ENCODE peak calls at places on chromosomes 7 and 10, in eight cellular contexts. K is H9; H is PC-9; A is right lobe of liver; Q is fibroblast of mammary gland; N is CD8-positive, alpha-beta T cell; O is foreskin fibroblast; W is CD4-positive, alpha-beta T cell. J is an unnamed sample.

GRCh38 chr7:78499966-78500365 is 701.4 kb downstream of the PHTF2 start:
- DNase-seq in O (no peak), A (no peak), H (no peak), W (no peak), Q (peak), N (no peak), K (no peak), J (no peak)

GRCh38 chr7:78496226-78496625 is 697.7 kb downstream of the PHTF2 start:
- DNase-seq in O (no peak), W (no peak), A (no peak), H (no peak), K (no peak), N (no peak), Q (no peak), J (no peak)

GRCh38 chr7:107890962-107891618 is at the start of gene DLD:
- DNase-seq in Q (peak), W (peak), N (peak), K (peak), A (peak), H (peak), O (peak), J (peak)

GRCh38 chr10:44261710-44262455 is 123.0 kb downstream of the CXCL12 start:
- DNase-seq in N (no peak), H (no peak), W (no peak), Q (peak), O (peak), A (no peak), K (no peak), J (no peak)

GRCh38 chr7:98193474-98194180 is 17.6 kb upstream of the BHLHA15 start:
- DNase-seq in H (no peak), O (no peak), Q (no peak), W (no peak), K (no peak), A (no peak), N (no peak), J (no peak)

GRCh38 chr7:14023838-14024237 is 34.4 kb upstream of the ETV1 start:
- DNase-seq in K (no peak), W (no peak), H (no peak), N (no peak), O (no peak), Q (no peak), A (no peak), J (no peak)

GRCh38 chr10:94288361-94289116 is 74.2 kb downstream of the NOC3L start:
- DNase-seq in N (no peak), A (no peak), K (no peak), O (no peak), Q (no peak), W (no peak), H (no peak), J (no peak)

GRCh38 chr7:75987026-75987804 is 7.2 kb downstream of the TMEM120A start:
- DNase-seq in A (peak), N (no peak), K (no peak), Q (no peak), O (no peak), W (no peak), H (no peak), J (no peak)

GRCh38 chr7:43577485-43577951 is 5.4 kb upstream of the STK17A start:
- DNase-seq in W (no peak), N (no peak), A (no peak), K (peak), O (no peak), Q (peak), H (no peak), J (no peak)

GRCh38 chr10:133442967-133443924 is 10.5 kb upstream of the SCART1 start:
- DNase-seq in H (no peak), N (no peak), W (no peak), A (no peak), K (no peak), O (no peak), Q (no peak), J (no peak)

GRCh38 chr7:952548-953441 is 1.7 kb downstream of the ADAP1 start:
- DNase-seq in O (no peak), N (no peak), A (peak), H (no peak), K (peak), Q (no peak), W (no peak), J (no peak)

GRCh38 chr7:149449897-149450296 is 11.0 kb downstream of the ZNF777 start:
- DNase-seq in W (no peak), K (no peak), A (no peak), H (no peak), N (no peak), Q (no peak), O (no peak), J (peak)

GRCh38 chr7:72183835-72184234 is 228.3 kb downstream of the CALN1 start:
- DNase-seq in H (no peak), O (no peak), A (no peak), Q (peak), K (no peak), W (no peak), N (no peak), J (no peak)

GRCh38 chr7:97272237-97272975 is 154.9 kb downstream of the SDHAF3 start:
- DNase-seq in H (no peak), N (no peak), K (no peak), A (no peak), O (no peak), W (no peak), Q (no peak), J (no peak)

GRCh38 chr10:16155761-16156322 is 281.0 kb upstream of the PTER start:
- DNase-seq in Q (no peak), O (no peak), A (no peak), N (no peak), H (no peak), W (no peak), K (peak), J (no peak)

GRCh38 chr7:127476618-127477017 is 84.1 kb upstream of the ZNF800 start:
- DNase-seq in N (no peak), H (no peak), Q (no peak), W (no peak), O (no peak), K (no peak), A (no peak), J (no peak)

GRCh38 chr10:22638863-22639262 is 75.5 kb downstream of the PIP4K2A start:
- DNase-seq in K (no peak), O (no peak), A (no peak), H (no peak), N (no peak), W (no peak), Q (no peak), J (no peak)

GRCh38 chr7:158904599-158904998 is 48.2 kb downstream of the DYNC2I1 start:
- DNase-seq in K (no peak), W (no peak), H (no peak), Q (no peak), N (no peak), O (no peak), A (no peak), J (no peak)

GRCh38 chr10:43339136-43339535 is 32.3 kb upstream of the FXYD4 start:
- DNase-seq in Q (no peak), K (no peak), W (no peak), H (no peak), A (no peak), O (no peak), N (no peak), J (no peak)

GRCh38 chr10:29412452-29413004 is 123.7 kb downstream of the LYZL1 start:
- DNase-seq in Q (peak), A (no peak), W (no peak), H (no peak), K (no peak), O (peak), N (no peak), J (no peak)

GRCh38 chr7:34449765-34450164 is 208.3 kb upstream of the NPSR1 start:
- DNase-seq in H (no peak), Q (no peak), O (no peak), N (no peak), A (no peak), K (no peak), W (no peak), J (no peak)

GRCh38 chr7:665251-665650 is 61.2 kb upstream of the DNAAF5 start:
- DNase-seq in N (no peak), H (no peak), W (no peak), Q (peak), A (no peak), O (peak), K (peak), J (no peak)

GRCh38 chr10:36325815-36326214 is 683.7 kb upstream of the FZD8 start:
- DNase-seq in N (no peak), H (no peak), W (no peak), K (no peak), A (no peak), Q (no peak), O (no peak), J (no peak)

GRCh38 chr10:24822557-24822956 is 98.9 kb upstream of the ARHGAP21 start:
- DNase-seq in Q (peak), K (no peak), W (no peak), A (no peak), H (no peak), O (no peak), N (no peak), J (no peak)

GRCh38 chr10:117374506-117375359 is 507 bp downstream of the PDZD8 start:
- DNase-seq in W (no peak), O (no peak), A (peak), K (peak), H (peak), Q (peak), N (peak), J (peak)

GRCh38 chr10:117375360-117376147 is at the start of gene PDZD8:
- DNase-seq in Q (peak), N (peak), K (peak), O (peak), W (peak), A (peak), H (peak), J (peak)

GRCh38 chr10:117370205-117370604 is 5.0 kb downstream of the PDZD8 start:
- DNase-seq in H (no peak), O (peak), K (no peak), W (no peak), A (no peak), Q (peak), N (no peak), J (no peak)

DNA sequence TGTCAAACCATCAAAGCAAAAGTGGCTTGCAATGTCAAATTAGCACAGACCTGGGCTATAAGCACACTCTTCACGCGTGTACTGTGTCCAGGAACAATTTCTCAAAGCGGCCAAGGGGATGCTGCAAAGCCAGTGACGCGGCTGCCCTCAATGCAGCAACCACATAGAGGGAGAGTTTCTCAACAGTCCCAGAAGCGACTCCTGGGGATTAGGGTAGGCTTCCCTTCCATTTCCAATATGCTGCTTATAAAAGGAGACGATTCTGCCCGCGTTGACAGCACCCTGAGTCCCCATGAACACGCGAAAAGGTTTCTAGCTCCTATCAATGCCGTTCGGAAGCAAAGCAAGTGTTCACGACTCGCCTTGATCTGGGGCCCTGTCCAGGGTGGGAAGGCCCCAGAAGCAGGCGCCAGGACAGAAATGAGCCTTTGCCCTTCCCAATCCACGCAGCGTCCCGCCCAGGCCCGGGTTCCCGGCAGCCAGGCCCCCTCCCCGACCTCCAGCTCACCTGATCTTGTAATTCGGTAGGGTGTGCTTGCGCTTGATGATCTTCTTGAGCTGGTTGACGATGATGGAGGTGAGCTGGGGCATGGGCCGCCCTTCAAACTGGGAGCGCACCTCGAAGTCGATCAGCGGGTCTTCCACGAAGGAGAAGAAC is 1.3 kb downstream of the PDZD8 start:
- DNase-seq in Q (peak), W (no peak), A (peak), O (peak), H (no peak), N (no peak), K (peak), J (no peak)
- TF ChIP-seq CTCF in Q (no peak), W (no peak), A (no peak), O (no peak), H (no peak), N (no peak), K (no peak), J (no peak)

GRCh38 chr7:38751416-38751815 is 120.2 kb upstream of the AMPH start:
- DNase-seq in A (no peak), N (no peak), K (no peak), Q (peak), W (no peak), O (no peak), H (no peak), J (no peak)

GRCh38 chr7:38746438-38746837 is 115.3 kb upstream of the AMPH start:
- DNase-seq in W (no peak), A (no peak), K (no peak), H (no peak), N (no peak), O (no peak), Q (no peak), J (no peak)

GRCh38 chr7:38753347-38753746 is 122.2 kb upstream of the AMPH start:
- DNase-seq in A (no peak), O (no peak), W (no peak), N (no peak), K (no peak), H (no peak), Q (no peak), J (no peak)

GRCh38 chr7:38744746-38745145 is 113.6 kb upstream of the AMPH start:
- DNase-seq in Q (peak), O (peak), N (no peak), K (no peak), W (no peak), H (no peak), A (no peak), J (no peak)

DNA sequence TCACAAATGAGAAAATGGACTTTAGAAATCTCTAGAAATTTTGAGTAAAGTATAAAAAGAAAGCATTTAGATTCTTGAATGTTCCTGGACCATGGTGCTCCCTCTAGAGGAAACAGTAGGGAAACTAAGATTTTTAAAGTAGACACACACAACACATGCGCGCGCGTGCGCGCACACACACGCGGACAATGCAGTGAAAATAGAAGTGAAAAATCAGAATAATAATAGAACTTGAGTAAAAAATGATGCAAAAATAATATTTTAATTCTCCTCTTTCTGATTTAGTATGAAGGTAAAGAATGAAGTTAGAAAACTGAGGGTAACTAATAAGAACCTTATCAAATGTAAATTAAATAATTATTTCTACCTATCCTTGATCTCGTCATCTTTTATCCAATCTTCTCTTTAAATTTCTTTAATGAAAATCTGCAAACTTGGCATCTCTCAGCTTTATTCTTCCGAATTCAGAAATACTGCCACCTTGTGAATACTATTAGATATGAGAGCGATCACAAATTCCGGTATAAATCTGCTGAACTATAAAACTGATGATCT is 117.0 kb upstream of the AMPH start:
- DNase-seq in A (no peak), W (no peak), H (no peak), N (no peak), O (peak), Q (peak), K (no peak), J (no peak)
- TF ChIP-seq CTCF in A (peak), W (no peak), H (peak), N (peak), O (peak), Q (peak), K (peak), J (peak)

DNA sequence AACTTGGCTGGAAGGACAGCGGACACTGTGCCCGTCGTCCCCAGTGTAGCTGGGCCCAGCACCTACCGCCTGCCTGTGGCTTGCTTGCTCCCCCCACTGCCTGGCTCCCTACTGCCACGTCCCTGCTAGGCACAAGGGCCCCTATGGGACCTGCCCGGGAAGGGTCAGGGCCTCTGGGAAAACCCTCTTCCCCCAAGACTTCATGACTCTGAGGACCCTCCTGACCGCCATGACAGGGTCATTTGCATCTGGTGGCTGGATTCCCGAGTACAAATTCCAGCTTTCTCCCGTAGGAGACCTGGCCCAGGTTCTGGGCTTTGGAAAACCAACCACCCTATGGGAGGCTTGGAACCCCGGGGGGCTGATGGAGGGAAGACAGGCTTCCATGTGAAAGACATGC is 1.4 kb upstream of the MMD2 start:
- DNase-seq in Q (no peak), N (no peak), W (no peak), A (no peak), O (no peak), K (no peak), H (no peak), J (no peak)
- TF ChIP-seq CTCF in Q (no peak), N (no peak), W (no peak), A (no peak), O (peak), K (no peak), H (no peak), J (no peak)

DNA sequence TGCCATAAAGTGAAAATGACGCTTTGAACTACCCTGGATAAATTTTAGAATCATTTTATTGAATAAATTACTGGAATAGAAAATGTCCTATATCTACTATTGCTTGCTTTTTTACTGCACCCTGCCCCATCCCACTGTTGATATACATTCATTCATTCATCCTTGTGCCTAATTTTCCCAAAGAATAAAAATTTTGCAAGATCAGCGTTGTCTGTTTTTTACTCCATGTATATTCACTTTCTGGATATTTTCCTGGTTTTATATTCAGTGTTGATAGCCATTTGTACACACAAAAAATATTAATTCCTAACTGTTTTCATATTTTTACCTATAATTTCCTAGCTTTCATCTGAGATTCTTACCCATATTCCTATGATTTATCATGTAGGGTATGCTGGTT is 262.9 kb upstream of the MAGI2 start:
- DNase-seq in O (no peak), K (no peak), H (no peak), N (no peak), Q (no peak), W (no peak), A (no peak), J (no peak)
- TF ChIP-seq CTCF in O (no peak), K (no peak), H (no peak), N (no peak), Q (no peak), W (no peak), A (no peak), J (no peak)

DNA sequence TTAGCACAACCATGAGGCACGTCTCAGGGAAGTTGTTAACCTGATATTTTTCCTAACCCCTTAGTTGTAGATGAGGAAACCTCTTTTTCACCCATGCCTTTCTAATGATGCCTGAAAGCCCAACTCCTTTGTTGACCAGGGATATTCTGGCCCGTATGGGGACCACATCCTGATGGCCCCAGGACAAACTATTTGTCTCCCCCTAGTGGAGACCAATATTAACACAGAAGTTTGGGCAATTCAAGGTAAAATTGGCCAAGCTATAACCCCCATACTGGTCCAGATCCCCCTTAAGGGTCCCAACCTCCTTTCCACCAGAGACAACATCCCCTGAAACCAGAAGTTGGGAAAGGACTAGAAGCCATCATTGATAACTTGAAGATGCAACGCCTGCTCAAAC is 893.3 kb downstream of the SORCS1 start:
- DNase-seq in H (no peak), A (no peak), O (no peak), K (no peak), N (no peak), W (no peak), Q (no peak), J (no peak)
- TF ChIP-seq CTCF in H (no peak), A (peak), O (no peak), K (peak), N (no peak), W (no peak), Q (peak), J (no peak)

GRCh38 chr7:27165089-27165654 is at the start of gene HOXA9:
- DNase-seq in A (no peak), N (no peak), Q (peak), K (no peak), O (peak), W (no peak), H (no peak), J (no peak)
- TF ChIP-seq CTCF in A (no peak), N (no peak), Q (no peak), K (no peak), O (no peak), W (no peak), H (no peak), J (no peak)

GRCh38 chr10:58258977-58259692 is 8.6 kb downstream of the IPMK start:
- DNase-seq in N (no peak), W (no peak), O (no peak), H (no peak), K (no peak), Q (no peak), A (no peak), J (no peak)
- TF ChIP-seq CTCF in N (no peak), W (no peak), O (no peak), H (no peak), K (peak), Q (peak), A (no peak), J (peak)

GRCh38 chr7:151904270-151904669 is 27.4 kb upstream of the PRKAG2 start:
- DNase-seq in Q (no peak), O (no peak), A (peak), H (no peak), W (no peak), N (no peak), K (no peak), J (no peak)
- TF ChIP-seq CTCF in Q (no peak), O (no peak), A (no peak), H (no peak), W (no peak), N (no peak), K (no peak), J (no peak)

GRCh38 chr7:155524018-155524556 is 22.3 kb downstream of the CNPY1 start:
- DNase-seq in K (no peak), Q (no peak), N (no peak), O (no peak), A (no peak), W (no peak), H (no peak), J (peak)
- TF ChIP-seq CTCF in K (no peak), Q (no peak), N (no peak), O (no peak), A (no peak), W (no peak), H (no peak), J (peak)

GRCh38 chr7:88401009-88401623 is 94.4 kb upstream of the STEAP4 start:
- DNase-seq in H (no peak), K (no peak), W (no peak), Q (peak), N (no peak), A (no peak), O (no peak), J (no peak)
- TF ChIP-seq CTCF in H (peak), K (peak), W (no peak), Q (peak), N (peak), A (peak), O (peak), J (peak)

J was measured in osteocyte.